ENCODE peak calls at places on chromosomes 4 and X, in four cellular contexts. R, C, Q and P are unnamed samples. For H3K4me1, the result is how much of the 10 kb centered on the place peaks cover.

GRCh38 chrX:134908235-134908834 is 82.5 kb upstream of the SMIM10 start:
- DNase-seq in R (no peak), C (no peak), Q (no peak), P (no peak)

GRCh38 chrX:107773906-107774435 is 1.6 kb downstream of the TSC22D3 start:
- DNase-seq in R (no peak), C (no peak), Q (no peak), P (no peak)

GRCh38 chrX:102085706-102086105 is 39.8 kb upstream of the TCEAL2 start:
- DNase-seq in R (no peak), C (no peak), Q (no peak), P (no peak)

GRCh38 chr4:177313263-177313662 is 3.6 kb downstream of the NEIL3 start:
- DNase-seq in R (no peak), C (no peak), Q (no peak), P (no peak)

GRCh38 chr4:129344058-129344457 is 248.1 kb downstream of the C4orf33 start:
- DNase-seq in R (no peak), C (no peak), Q (no peak), P (no peak)

GRCh38 chrX:150211988-150212387 is 151.1 kb upstream of the MAMLD1 start:
- DNase-seq in R (no peak), C (no peak), Q (no peak), P (no peak)

GRCh38 chrX:113743069-113743468 is 840.8 kb upstream of the HTR2C start:
- DNase-seq in R (no peak), C (no peak), Q (no peak), P (no peak)

GRCh38 chrX:23643020-23643419 is 24.3 kb upstream of the PRDX4 start:
- DNase-seq in R (no peak), C (no peak), Q (no peak), P (no peak)

GRCh38 chr4:185716008-185716976 is 95.7 kb downstream of the SORBS2 start:
- DNase-seq in R (no peak), C (peak), Q (no peak), P (no peak)

DNA sequence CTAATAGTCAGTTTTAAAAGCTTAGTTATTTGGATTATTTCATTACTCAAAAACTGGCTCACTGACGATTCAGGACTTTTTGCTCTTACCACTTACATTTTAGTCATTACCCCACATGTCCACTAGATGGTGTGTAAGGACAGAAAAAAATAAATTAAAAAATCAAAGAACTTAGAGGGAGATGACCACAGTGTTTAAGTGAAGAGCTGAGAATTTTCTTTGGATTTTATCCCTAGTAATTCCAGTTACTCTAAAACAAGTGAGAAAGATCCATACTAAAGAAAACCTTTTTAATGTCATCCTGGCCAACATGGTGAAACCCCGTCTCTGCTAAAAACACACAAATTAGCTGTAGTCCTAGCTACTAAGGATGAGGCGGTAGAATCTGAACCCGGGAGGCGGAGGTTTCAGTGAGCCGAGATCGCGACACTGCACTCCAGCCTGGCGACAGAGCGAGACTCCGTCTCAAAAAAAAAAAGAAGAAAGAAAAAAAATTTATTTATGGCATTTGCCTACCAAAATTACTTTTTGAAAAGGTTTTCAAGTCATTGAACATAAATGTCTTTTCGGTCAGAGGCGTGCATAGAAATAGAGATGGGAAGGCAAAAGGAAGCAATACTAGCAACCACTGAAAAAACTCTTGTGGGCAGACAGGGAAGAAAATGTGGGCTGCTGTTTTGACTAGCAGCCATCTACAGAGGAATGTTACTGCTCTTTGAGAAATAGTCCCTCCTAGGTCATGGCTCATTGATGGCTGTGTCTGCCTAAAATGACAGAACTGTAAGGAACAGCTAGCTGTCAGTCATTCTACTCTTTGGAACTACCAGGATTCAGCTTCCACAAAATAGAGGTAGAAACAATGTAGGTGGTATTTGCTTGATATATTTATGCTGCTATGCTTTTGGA is 26.6 kb upstream of the TMPRSS11B start:
- DNase-seq in R (no peak), C (no peak), Q (no peak), P (no peak)
- H3K4me3 ChIP-seq in R (no peak), C (no peak), Q (no peak), P (no peak)

GRCh38 chr4:5974321-5974720 is 43.9 kb downstream of the C4orf50 start:
- DNase-seq in R (no peak), C (no peak), Q (no peak), P (no peak)
- TF ChIP-seq CTCF in R (no peak), C (no peak), Q (no peak), P (no peak)

GRCh38 chr4:184475096-184475461 is 729 bp upstream of the IRF2 start:
- DNase-seq in R (no peak), C (peak), Q (peak), P (peak)
- H3K4me1 ChIP-seq in R (under half), C (under half), Q (under half), P (under half)

GRCh38 chrX:130085551-130085986 is 24.7 kb downstream of the ELF4 start:
- DNase-seq in R (no peak), C (no peak), Q (no peak), P (no peak)
- H3K4me3 ChIP-seq in R (no peak), C (no peak), Q (no peak), P (no peak)

DNA sequence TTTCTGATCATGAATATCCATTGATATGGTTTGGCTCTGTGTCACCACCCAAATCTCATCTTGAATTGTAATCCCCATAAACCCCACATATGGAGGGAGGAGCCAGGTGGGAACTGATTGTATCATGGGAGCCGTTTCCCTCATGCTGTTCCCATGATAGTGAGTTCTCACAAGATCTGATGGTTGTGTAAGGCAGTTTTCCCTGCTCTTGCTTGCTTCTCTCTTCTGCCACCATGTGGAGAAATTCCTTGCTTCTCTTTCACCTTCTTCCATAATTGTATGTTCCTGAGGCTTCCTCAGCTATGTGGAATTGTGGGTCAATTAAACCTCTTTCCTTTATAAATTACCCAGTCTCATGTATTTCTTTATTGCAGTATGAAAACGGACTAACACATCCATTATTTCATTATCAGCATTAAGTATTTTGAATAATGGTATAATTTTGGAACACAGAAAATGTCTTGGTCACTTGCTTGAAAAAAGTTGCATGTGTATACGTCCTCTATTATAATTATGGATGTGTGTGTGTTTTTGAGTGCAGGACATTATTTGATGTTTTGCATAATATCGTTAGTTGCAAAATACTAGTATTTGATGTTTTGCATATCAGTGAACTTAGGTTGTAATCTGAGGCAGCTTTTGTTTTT is 334.6 kb downstream of the PCDH10 start:
- DNase-seq in R (no peak), C (no peak), Q (no peak), P (no peak)
- TF ChIP-seq CTCF in R (peak), C (no peak), Q (no peak), P (peak)

DNA sequence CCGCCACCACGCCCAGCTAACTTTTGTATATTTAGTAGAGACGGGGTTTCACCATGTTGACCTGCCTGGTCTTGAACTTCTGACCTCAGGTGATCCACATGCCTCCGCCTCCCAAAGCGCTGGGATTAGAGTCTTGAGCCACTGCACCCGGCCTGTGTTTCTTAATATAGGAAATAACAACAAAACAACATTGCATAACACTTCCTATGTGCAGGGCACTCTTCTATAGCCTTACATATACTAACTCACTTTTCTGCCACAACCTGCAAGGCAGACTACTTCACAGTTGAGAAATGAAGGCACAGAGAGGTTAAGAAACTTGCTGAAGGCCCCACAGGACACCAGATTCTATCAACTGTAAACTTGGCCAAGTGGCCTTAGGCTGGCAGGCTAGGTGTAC is 12.7 kb upstream of the TMEM131L start:
- DNase-seq in R (no peak), C (no peak), Q (no peak), P (no peak)
- H3K4me1 ChIP-seq in R (under half), C (under half), Q (under half), P (under half)